ENCODE peak calls at places on chromosomes 6 and 20, in five cellular contexts. C is aorta; U is stimulated activated CD8-positive, alpha-beta memory T cell treated with anti-CD3 and anti-CD28 coated beads, Interleukin-7, amount 100 ng/mL, for 4 hours; L is T47D; E is NCI-H226. D is an unnamed sample.

GRCh38 chr6:44339763-44340625 is 2.5 kb upstream of the SPATS1 start:
- DNase-seq in L (peak), E (peak), C (no peak), U (no peak), D (no peak)

GRCh38 chr6:33315753-33316602 is 1.6 kb downstream of the ZBTB22 start:
- DNase-seq in U (no peak), L (no peak), C (no peak), E (no peak), D (no peak)

GRCh38 chr6:30614843-30615218 is 2.2 kb downstream of the PPP1R10 start:
- DNase-seq in U (peak), E (peak), C (peak), L (peak), D (peak)

GRCh38 chr6:56241106-56241812 is 6.1 kb downstream of the COL21A1 start:
- DNase-seq in C (no peak), E (no peak), L (no peak), U (no peak), D (no peak)

GRCh38 chr20:36153754-36154695 is 515 bp upstream of the EPB41L1 start:
- DNase-seq in E (peak), U (peak), L (peak), C (peak), D (peak)

GRCh38 chr6:115914098-115914497 is 146.6 kb downstream of the FRK start:
- DNase-seq in L (no peak), C (no peak), E (peak), U (no peak), D (no peak)

GRCh38 chr6:151060096-151060741 is 179.5 kb upstream of the AKAP12 start:
- DNase-seq in L (peak), U (no peak), E (peak), C (no peak), D (no peak)

GRCh38 chr6:80962382-80962781 is 790.1 kb downstream of the TENT5A start:
- DNase-seq in L (no peak), U (no peak), C (no peak), E (no peak), D (no peak)

GRCh38 chr6:53975966-53976610 is 135.2 kb upstream of the MLIP start:
- DNase-seq in L (no peak), U (no peak), E (no peak), C (no peak), D (no peak)

GRCh38 chr6:14294270-14294951 is 176.8 kb downstream of the CD83 start:
- DNase-seq in U (no peak), E (no peak), C (no peak), L (no peak), D (no peak)

GRCh38 chr6:12653396-12653910 is 63.1 kb upstream of the PHACTR1 start:
- DNase-seq in C (no peak), E (no peak), U (no peak), L (no peak), D (no peak)

GRCh38 chr6:93794161-93794560 is 374.8 kb upstream of the EPHA7 start:
- DNase-seq in U (no peak), C (no peak), L (no peak), E (no peak), D (no peak)

GRCh38 chr6:42988486-42989020 is 4.2 kb downstream of the PPP2R5D start:
- DNase-seq in E (no peak), L (no peak), C (no peak), U (no peak), D (no peak)

GRCh38 chr20:22403860-22404608 is 180.3 kb downstream of the FOXA2 start:
- DNase-seq in E (no peak), C (no peak), L (peak), U (no peak), D (no peak)

GRCh38 chr20:63472159-63472811 is at the start of gene KCNQ2:
- DNase-seq in C (no peak), L (peak), U (no peak), E (no peak), D (no peak)

GRCh38 chr6:35015476-35015875 is 125.7 kb downstream of the TCP11 start:
- DNase-seq in U (no peak), E (no peak), L (no peak), C (no peak), D (no peak)

GRCh38 chr6:167799033-167799933 is 27.4 kb upstream of the AFDN start:
- DNase-seq in E (no peak), U (no peak), L (no peak), C (no peak), D (no peak)

GRCh38 chr20:38173237-38174156 is 8.4 kb upstream of the TGM2 start:
- DNase-seq in C (peak), L (peak), E (peak), U (no peak), D (no peak)

GRCh38 chr20:19981091-19981490 is 36.1 kb upstream of the NAA20 start:
- DNase-seq in L (no peak), C (no peak), E (peak), U (no peak), D (no peak)

GRCh38 chr6:55895972-55896371 is 20.6 kb upstream of the BMP5 start:
- DNase-seq in L (peak), U (no peak), C (no peak), E (no peak), D (no peak)

GRCh38 chr20:8414611-8415274 is 282.7 kb downstream of the PLCB1 start:
- DNase-seq in U (no peak), C (no peak), L (no peak), E (peak), D (no peak)

GRCh38 chr6:35183281-35183680 is 30.5 kb upstream of the SCUBE3 start:
- DNase-seq in E (no peak), L (no peak), C (no peak), U (no peak), D (no peak)

GRCh38 chr20:3560162-3560561 is 89.3 kb downstream of the ATRN start:
- DNase-seq in U (no peak), C (no peak), E (no peak), L (no peak), D (no peak)

GRCh38 chr6:37259191-37259590 is 1.2 kb upstream of the TMEM217 start:
- DNase-seq in E (no peak), C (no peak), U (no peak), L (no peak), D (no peak)

GRCh38 chr6:39048481-39049399 is at the start of gene GLP1R:
- DNase-seq in L (no peak), C (no peak), U (no peak), E (no peak), D (no peak)

GRCh38 chr6:1311400-1312192 is at the start of gene FOXQ1:
- DNase-seq in U (no peak), C (no peak), E (peak), L (peak), D (no peak)

GRCh38 chr6:121711472-121711871 is 276.0 kb downstream of the GJA1 start:
- DNase-seq in E (no peak), L (no peak), U (no peak), C (no peak), D (no peak)

GRCh38 chr6:17027441-17027840 is 74.4 kb upstream of the STMND1 start:
- DNase-seq in U (no peak), L (no peak), C (no peak), E (no peak), D (no peak)

D was measured in naive thymus-derived CD4-positive, alpha-beta T cell.